ENCODE peak calls at places on chromosomes 1 and 21, in seven cellular contexts. W is trophoblast cell, X is H9, M is IMR-90, H is neuronal stem cell, D is mesenchymal stem cell, O is H1. J is an unnamed sample.

GRCh38 chr1:38083541-38083940 is 36.9 kb upstream of the POU3F1 start:
- DNase-seq in M (no peak), H (no peak), W (no peak), X (no peak), O (no peak), D (no peak), J (no peak)

GRCh38 chr1:218847966-218848365 is 325.7 kb upstream of the LYPLAL1 start:
- DNase-seq in M (no peak), D (no peak), W (no peak), X (no peak), H (no peak), O (no peak), J (no peak)

GRCh38 chr1:209751627-209752231 is 4.1 kb upstream of the TRAF3IP3 start:
- DNase-seq in D (no peak), M (no peak), W (no peak), X (no peak), H (no peak), O (no peak), J (no peak)

GRCh38 chr1:41539416-41539800 is 54.9 kb upstream of the EDN2 start:
- DNase-seq in M (no peak), H (no peak), O (no peak), W (no peak), D (no peak), X (no peak), J (no peak)

GRCh38 chr1:234696148-234696576 is 86.2 kb upstream of the IRF2BP2 start:
- DNase-seq in H (no peak), W (no peak), D (no peak), X (no peak), M (no peak), O (no peak), J (no peak)

GRCh38 chr21:38380391-38381137 is 117.7 kb downstream of the ERG start:
- DNase-seq in W (no peak), D (peak), X (no peak), H (no peak), O (no peak), M (peak), J (no peak)

GRCh38 chr21:29025328-29025713 is 853 bp downstream of the USP16 start:
- DNase-seq in D (peak), M (peak), H (no peak), W (peak), O (no peak), X (no peak), J (peak)

GRCh38 chr1:66696771-66697170 is 55.5 kb upstream of the DYNLT5 start:
- DNase-seq in M (no peak), W (no peak), D (no peak), O (no peak), X (no peak), H (no peak), J (no peak)

GRCh38 chr21:26965567-26966359 is 1.1 kb downstream of the ADAMTS5 start:
- DNase-seq in O (peak), D (peak), H (peak), M (peak), X (peak), W (peak), J (peak)

GRCh38 chr1:115977481-115978258 is 1.4 kb downstream of the SLC22A15 start:
- DNase-seq in O (no peak), H (no peak), W (peak), X (no peak), D (peak), M (no peak), J (peak)

GRCh38 chr1:1020000-1020404 is at the start of gene AGRN:
- DNase-seq in D (peak), O (no peak), X (peak), W (no peak), H (no peak), M (no peak), J (no peak)

GRCh38 chr21:45293214-45293725 is 5.6 kb upstream of the POFUT2 start:
- DNase-seq in W (no peak), D (peak), X (peak), M (no peak), H (no peak), O (peak), J (no peak)

GRCh38 chr1:56377407-56377806 is 202.0 kb downstream of the PLPP3 start:
- DNase-seq in M (no peak), H (no peak), X (no peak), O (no peak), W (no peak), D (no peak), J (no peak)

GRCh38 chr21:42532466-42533181 is 19.0 kb downstream of the SLC37A1 start:
- DNase-seq in W (peak), X (peak), H (no peak), O (no peak), M (peak), D (no peak), J (no peak)

GRCh38 chr1:217135987-217136894 is 413.0 kb upstream of the ESRRG start:
- DNase-seq in W (no peak), O (peak), H (peak), M (no peak), D (no peak), X (peak), J (peak)

GRCh38 chr1:204410764-204411450 is 710 bp downstream of the PPP1R15B start:
- DNase-seq in O (peak), X (peak), H (no peak), M (peak), D (peak), W (peak), J (peak)

GRCh38 chr1:76176020-76176419 is 101.5 kb downstream of the ST6GALNAC3 start:
- DNase-seq in M (no peak), X (no peak), W (no peak), D (no peak), O (no peak), H (no peak), J (no peak)

GRCh38 chr1:30275926-30276736 is 447.3 kb downstream of the MATN1 start:
- DNase-seq in D (no peak), X (peak), O (peak), W (no peak), M (no peak), H (no peak), J (no peak)

GRCh38 chr1:14184346-14184963 is 414.0 kb upstream of the KAZN start:
- DNase-seq in O (no peak), X (no peak), D (no peak), M (no peak), W (no peak), H (no peak), J (no peak)

GRCh38 chr1:209155556-209155955 is 428.0 kb upstream of the CAMK1G start:
- DNase-seq in H (peak), M (no peak), W (no peak), X (peak), O (no peak), D (peak), J (peak)

GRCh38 chr21:42609806-42610205 is 43.6 kb upstream of the PDE9A start:
- DNase-seq in H (no peak), W (no peak), X (no peak), O (no peak), M (no peak), D (no peak), J (no peak)

GRCh38 chr1:157382351-157382750 is 170.0 kb downstream of the FCRL5 start:
- DNase-seq in W (no peak), O (no peak), D (no peak), M (no peak), H (no peak), X (no peak), J (no peak)

GRCh38 chr1:151935154-151935553 is 25.8 kb upstream of the THEM4 start:
- DNase-seq in O (no peak), W (no peak), H (no peak), X (no peak), D (peak), M (peak), J (peak)

GRCh38 chr1:207036865-207037264 is 4.3 kb upstream of the C1orf116 start:
- DNase-seq in M (no peak), D (no peak), O (no peak), X (no peak), W (no peak), H (no peak), J (no peak)
- H2BK120ac ChIP-seq in M (no peak), D (no peak), O (no peak), X (no peak), W (no peak), H (no peak), J (no peak)

DNA sequence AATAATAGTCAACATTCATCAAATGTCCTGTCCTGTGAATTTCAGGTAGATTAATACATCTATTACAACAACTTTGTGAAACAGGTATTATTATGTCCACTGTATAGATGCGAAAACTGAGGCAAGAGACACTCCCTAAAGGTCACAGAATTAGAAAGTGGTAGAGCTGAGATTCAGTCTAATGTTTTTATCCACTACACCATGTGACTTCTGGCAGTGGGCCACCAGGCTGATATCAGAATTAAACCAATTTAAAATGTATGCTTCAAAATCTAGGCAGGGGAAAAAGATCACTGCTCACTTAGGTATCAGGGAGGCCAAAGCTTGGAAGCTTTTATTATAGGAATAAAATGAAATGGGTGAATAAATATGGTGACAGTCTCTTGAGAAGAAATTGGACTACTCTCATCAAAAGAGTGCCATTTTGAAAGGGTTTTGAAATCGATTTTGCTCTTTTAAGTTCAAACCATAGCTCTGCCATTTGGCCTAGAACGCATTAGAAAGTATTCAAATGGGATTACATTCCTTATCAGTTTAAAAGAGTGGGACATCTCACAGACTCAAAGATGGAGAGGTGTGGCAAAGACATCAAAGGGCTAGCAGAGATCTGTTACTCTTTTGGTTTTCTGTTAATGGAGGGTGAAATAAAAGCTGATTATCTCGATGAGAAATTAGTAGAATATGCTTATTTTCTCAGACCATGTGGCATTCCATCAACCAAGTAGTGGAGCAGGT is 1.9 kb downstream of the DDAH1 start:
- DNase-seq in W (no peak), X (no peak), D (no peak), M (no peak), O (no peak), H (no peak), J (peak)
- H2BK120ac ChIP-seq in W (no peak), X (no peak), D (no peak), M (no peak), O (no peak), H (no peak), J (no peak)

GRCh38 chr1:46096269-46097148 is 35.9 kb downstream of the PIK3R3 start:
- DNase-seq in O (no peak), H (no peak), W (no peak), M (no peak), D (no peak), X (no peak), J (no peak)
- H2BK120ac ChIP-seq in O (no peak), H (no peak), W (no peak), M (no peak), D (no peak), X (no peak), J (no peak)

GRCh38 chr1:22949807-22950462 is 22.7 kb downstream of the LACTBL1 start:
- DNase-seq in O (no peak), H (no peak), M (peak), W (no peak), D (no peak), X (no peak), J (no peak)

GRCh38 chr1:22957066-22957465 is 15.6 kb downstream of the LACTBL1 start:
- DNase-seq in D (no peak), O (no peak), W (no peak), M (no peak), X (no peak), H (no peak), J (no peak)

GRCh38 chr1:22955146-22955545 is 17.5 kb downstream of the LACTBL1 start:
- DNase-seq in O (no peak), M (no peak), X (no peak), D (no peak), W (no peak), H (no peak), J (no peak)

GRCh38 chr1:22952694-22953391 is 19.8 kb downstream of the LACTBL1 start:
- DNase-seq in O (no peak), X (peak), M (no peak), H (no peak), D (no peak), W (no peak), J (no peak)

GRCh38 chr1:22953392-22954141 is 19.1 kb downstream of the LACTBL1 start:
- DNase-seq in X (peak), H (no peak), M (no peak), W (no peak), D (no peak), O (no peak), J (no peak)
- H2BK120ac ChIP-seq in X (no peak), H (no peak), M (no peak), W (no peak), D (no peak), O (no peak), J (no peak)

GRCh38 chr1:227033880-227034279 is 93.8 kb downstream of the COQ8A start:
- DNase-seq in W (peak), M (no peak), X (no peak), O (no peak), H (no peak), D (no peak), J (no peak)

GRCh38 chr1:227038401-227038800 is 98.3 kb downstream of the COQ8A start:
- DNase-seq in H (no peak), X (no peak), W (no peak), M (no peak), D (no peak), O (no peak), J (no peak)

GRCh38 chr1:227037121-227037520 is 97.0 kb downstream of the COQ8A start:
- DNase-seq in O (no peak), H (no peak), M (no peak), D (no peak), X (no peak), W (no peak), J (no peak)

GRCh38 chr1:227032396-227032795 is 92.3 kb downstream of the COQ8A start:
- DNase-seq in O (no peak), D (no peak), H (no peak), M (no peak), X (peak), W (no peak), J (peak)

GRCh38 chr1:227035316-227035715 is 95.2 kb downstream of the COQ8A start:
- DNase-seq in W (no peak), H (no peak), X (no peak), D (no peak), O (no peak), M (no peak), J (no peak)
- H2BK120ac ChIP-seq in W (no peak), H (no peak), X (no peak), D (no peak), O (no peak), M (no peak), J (no peak)

DNA sequence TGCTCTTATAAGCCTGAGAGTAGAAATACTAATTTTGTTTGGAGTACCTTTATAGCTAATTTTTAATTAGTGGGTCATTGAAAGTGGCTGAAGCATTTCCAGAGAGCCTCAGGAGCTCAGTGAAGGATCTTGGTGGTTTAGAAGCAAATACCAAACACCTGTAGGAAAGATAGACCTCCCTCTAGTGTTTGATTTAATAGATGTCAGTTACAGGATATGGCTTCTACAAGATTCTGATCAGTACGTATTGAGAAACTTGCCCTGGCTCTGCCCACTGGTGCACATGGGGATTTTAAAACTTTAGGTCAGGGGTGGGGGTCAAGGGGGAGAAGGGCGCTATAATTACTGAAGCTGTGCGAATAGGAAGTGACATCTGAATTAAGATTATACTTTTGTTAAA is 122.2 kb downstream of the POU2F1 start:
- DNase-seq in O (no peak), X (no peak), D (no peak), H (no peak), M (no peak), W (no peak), J (peak)
- H2BK120ac ChIP-seq in O (no peak), X (no peak), D (no peak), H (no peak), M (no peak), W (no peak), J (no peak)

DNA sequence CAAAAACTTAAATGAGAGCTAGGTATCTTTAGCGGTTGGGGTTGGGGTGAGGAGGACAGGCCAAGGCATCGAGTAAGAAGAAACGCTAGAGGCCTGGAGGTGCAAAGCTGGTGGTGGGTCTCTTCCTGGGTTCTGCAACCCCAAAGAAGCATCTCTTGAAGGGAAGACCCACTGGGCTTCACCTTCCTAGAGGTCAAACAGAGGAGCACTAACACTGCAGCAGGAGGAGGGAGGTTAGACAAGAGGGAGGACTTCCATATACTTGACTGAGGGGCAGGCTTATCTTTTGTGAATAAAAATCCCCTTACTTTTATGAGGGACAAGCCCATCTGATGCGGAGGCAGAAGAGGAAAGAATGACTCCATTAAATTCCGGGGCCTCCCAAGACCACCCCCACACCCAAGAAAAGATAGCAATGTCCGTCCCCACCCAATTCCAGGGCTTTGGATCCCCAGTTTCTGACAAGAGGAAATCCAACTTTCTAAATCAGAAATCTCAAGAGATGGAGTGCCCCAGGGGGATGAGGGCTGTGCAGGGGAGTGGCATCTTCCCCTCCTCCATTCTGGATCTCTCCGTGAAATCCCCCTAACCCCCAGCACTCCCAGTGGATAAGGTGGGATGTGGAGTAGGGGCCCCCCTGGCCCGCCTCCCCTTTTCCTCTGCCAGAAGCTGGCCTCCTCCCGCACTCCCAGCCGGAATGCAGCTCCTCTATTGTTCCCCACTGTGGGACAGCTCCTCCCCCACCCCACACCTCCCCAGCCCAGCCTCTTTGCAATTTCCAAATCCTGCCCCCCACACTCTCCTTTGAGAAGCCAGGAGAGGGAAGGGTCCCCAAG is 2.3 kb downstream of the MEX3A start:
- DNase-seq in W (no peak), D (no peak), O (peak), H (no peak), X (peak), M (no peak), J (no peak)
- H2BK120ac ChIP-seq in W (peak), D (no peak), O (peak), H (peak), X (no peak), M (no peak), J (peak)

DNA sequence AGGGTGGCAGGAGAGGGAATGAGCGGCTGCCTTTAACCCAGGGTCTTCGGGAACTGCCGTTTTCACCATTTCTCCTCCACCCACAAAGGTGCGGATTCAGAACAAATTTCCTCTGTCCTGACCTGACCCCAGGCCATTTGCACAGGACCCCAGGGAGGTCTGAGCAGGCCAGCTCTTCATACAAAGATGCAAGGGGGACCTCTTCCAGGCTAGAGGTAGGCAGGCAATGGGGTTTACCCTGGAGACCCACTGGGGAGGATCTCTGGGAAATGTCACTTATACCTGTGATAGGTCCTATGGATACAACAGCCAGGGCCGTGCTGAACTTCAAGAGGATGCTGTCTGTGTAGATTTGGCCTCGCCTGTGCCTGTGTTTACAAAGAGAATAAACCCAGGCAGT is 89.7 kb upstream of the VAMP3 start:
- DNase-seq in X (no peak), W (no peak), M (no peak), H (no peak), D (no peak), O (no peak), J (no peak)
- H2BK120ac ChIP-seq in X (no peak), W (no peak), M (no peak), H (no peak), D (no peak), O (no peak), J (no peak)

J was measured in mesendoderm.